ENCODE peak calls at places on chromosomes 11 and 22, in seven cellular contexts. A is astrocyte of the spinal cord, Z is A673, R is HAP-1, S is IMR-90, T is H7, K is endodermal cell. I is an unnamed sample.

GRCh38 chr22:50136431-50137047 is 34.0 kb upstream of the PANX2 start:
- DNase-seq in A (peak; percentile 23), Z (peak; percentile 55), R (peak; percentile 44), S (no peak), T (no peak), K (no peak), I (peak; percentile 19)

GRCh38 chr11:44945639-44946038 is 5.0 kb downstream of the TP53I11 start:
- DNase-seq in A (no peak), Z (no peak), R (no peak), S (no peak), T (no peak), K (no peak), I (no peak)

GRCh38 chr11:67351275-67352005 is 1.9 kb downstream of the POLD4 start:
- DNase-seq in A (peak; percentile 78), Z (peak; percentile 81), R (peak; percentile 51), S (peak; percentile 80), T (peak; percentile 92), K (peak; percentile 86), I (peak; percentile 95)

GRCh38 chr11:87878373-87878779 is 296.9 kb downstream of the RAB38 start:
- DNase-seq in A (peak; percentile 48), Z (peak; percentile 58), R (no peak), S (peak; percentile 57), T (no peak), K (no peak), I (no peak)

GRCh38 chr11:120212926-120213325 is 2.1 kb downstream of the OAF start:
- DNase-seq in A (no peak), Z (no peak), R (no peak), S (no peak), T (no peak), K (no peak), I (no peak)

GRCh38 chr11:121895919-121896318 is 220.1 kb downstream of the BLID start:
- DNase-seq in A (peak; percentile 19), Z (no peak), R (no peak), S (peak; percentile 61), T (no peak), K (no peak), I (peak; percentile 57)

GRCh38 chr11:44564198-44564597 is 1.3 kb upstream of the CD82 start:
- DNase-seq in A (peak; percentile 38), Z (no peak), R (no peak), S (peak; percentile 28), T (no peak), K (no peak), I (no peak)

GRCh38 chr11:107999759-108000455 is 8.8 kb upstream of the CUL5 start:
- DNase-seq in A (peak; percentile 56), Z (peak; percentile 85), R (peak; percentile 72), S (peak; percentile 28), T (peak; percentile 81), K (peak; percentile 91), I (peak; percentile 70)

GRCh38 chr11:48134221-48134922 is 82.2 kb upstream of the OR4B1 start:
- DNase-seq in A (no peak), Z (no peak), R (no peak), S (no peak), T (peak; percentile 51), K (no peak), I (no peak)
- H3K4me3 ChIP-seq in A (no peak overlapping the region), Z (no peak overlapping the region), R (no peak overlapping the region), S (no peak overlapping the region), T (no peak overlapping the region), K (no peak overlapping the region), I (no peak overlapping the region)

GRCh38 chr11:77165066-77165465 is 37.0 kb downstream of the MYO7A start:
- DNase-seq in A (no peak), Z (no peak), R (no peak), S (no peak), T (no peak), K (no peak), I (no peak)
- H3K4me3 ChIP-seq in A (no peak overlapping the region), Z (no peak overlapping the region), R (no peak overlapping the region), S (no peak overlapping the region), T (no peak overlapping the region), K (no peak overlapping the region), I (no peak overlapping the region)

GRCh38 chr11:86202013-86202336 is 42.6 kb upstream of the EED start:
- DNase-seq in A (no peak), Z (no peak), R (no peak), S (no peak), T (no peak), K (no peak), I (no peak)
- H3K4me3 ChIP-seq in A (peak overlapping the region; percentile 31), Z (no peak overlapping the region), R (no peak overlapping the region), S (no peak overlapping the region), T (no peak overlapping the region), K (peak overlapping the region; percentile 8), I (peak overlapping the region; percentile 68)

GRCh38 chr11:112051768-112052167 is 22.0 kb downstream of the PIH1D2 start:
- DNase-seq in A (no peak), Z (no peak), R (no peak), S (no peak), T (no peak), K (no peak), I (peak; percentile 46)
- H3K4me3 ChIP-seq in A (no peak overlapping the region), Z (no peak overlapping the region), R (no peak overlapping the region), S (no peak overlapping the region), T (no peak overlapping the region), K (no peak overlapping the region), I (no peak overlapping the region)

DNA sequence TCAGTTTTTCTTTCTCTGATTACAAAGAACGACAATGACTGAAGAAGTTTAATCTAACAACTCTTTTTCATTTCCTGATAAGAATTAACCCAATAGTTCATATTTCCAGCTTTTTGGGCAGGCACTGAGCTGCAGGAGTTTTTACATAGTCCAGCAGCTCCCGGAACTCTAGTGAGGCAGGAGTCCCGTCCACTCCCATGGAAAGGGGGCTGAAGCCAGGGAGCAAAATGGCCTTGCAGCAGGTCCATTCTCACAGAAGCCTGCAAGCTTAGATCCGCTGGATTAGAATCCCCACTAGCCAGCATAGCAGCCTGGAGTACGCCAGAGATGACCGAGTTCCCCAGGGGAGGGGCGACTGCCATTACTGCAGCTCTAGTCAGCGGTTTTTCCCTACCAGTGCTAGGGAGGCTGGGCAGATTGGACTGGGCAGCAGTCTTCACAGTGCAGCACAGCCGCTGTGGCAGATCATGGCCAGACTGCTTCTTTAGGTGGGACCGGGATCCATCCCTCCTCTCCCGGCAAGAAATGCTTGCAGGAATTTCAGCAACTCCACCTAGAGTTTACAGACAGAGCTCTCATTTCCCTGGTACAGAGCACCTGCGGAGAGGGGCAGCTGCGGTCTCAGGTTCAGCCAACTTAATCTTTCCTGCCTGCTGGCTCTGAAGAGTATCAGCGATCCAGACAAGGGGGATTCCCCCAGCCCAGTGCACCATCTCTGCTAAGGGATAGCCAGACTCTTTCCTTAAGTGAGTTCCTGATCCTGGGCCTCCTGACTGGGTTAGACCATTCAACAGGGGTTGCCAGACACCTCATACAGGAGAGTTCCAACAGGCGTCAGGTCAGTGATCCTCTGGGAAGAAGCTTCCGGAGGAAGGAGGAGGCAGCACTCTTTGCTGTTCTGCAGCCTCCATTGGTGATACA is 742 bp upstream of the CASP4 start:
- DNase-seq in A (no peak), Z (peak; percentile 64), R (no peak), S (peak; percentile 34), T (peak; percentile 4), K (peak; percentile 76), I (peak; percentile 37)
- H3K4me3 ChIP-seq in A (peak overlapping the region; percentile 47), Z (peak overlapping the region; percentile 53), R (no peak overlapping the region), S (peak overlapping the region; percentile 87), T (no peak overlapping the region), K (no peak overlapping the region), I (peak overlapping the region; percentile 95)